ENCODE peak calls at places on chromosomes 5 and 9, in four cellular contexts. J, F, W and S are unnamed samples.

GRCh38 chr5:147822686-147823491 is 8.6 kb downstream of the SPINK1 start:
- DNase-seq in J (peak), F (peak), W (no peak), S (peak)

GRCh38 chr5:150024241-150024984 is 23.9 kb downstream of the HMGXB3 start:
- DNase-seq in J (no peak), F (no peak), W (no peak), S (peak)

GRCh38 chr5:96336351-96336985 is 96.6 kb downstream of the PCSK1 start:
- DNase-seq in J (peak), F (peak), W (peak), S (peak)

GRCh38 chr5:71910741-71911140 is 191.7 kb downstream of the CARTPT start:
- DNase-seq in J (no peak), F (no peak), W (no peak), S (no peak)

GRCh38 chr5:37933586-37933985 is 93.7 kb upstream of the GDNF start:
- DNase-seq in J (no peak), F (no peak), W (no peak), S (no peak)

GRCh38 chr9:85960688-85961093 is 19.7 kb downstream of the NAA35 start:
- DNase-seq in J (no peak), F (peak), W (no peak), S (no peak)

GRCh38 chr5:141914154-141914743 is 9.4 kb upstream of the DELE1 start:
- DNase-seq in J (peak), F (peak), W (no peak), S (peak)

GRCh38 chr9:124600407-124600806 is 93.2 kb upstream of the NR5A1 start:
- DNase-seq in J (no peak), F (no peak), W (no peak), S (no peak)

GRCh38 chr5:139543423-139543991 is 17.6 kb upstream of the UBE2D2 start:
- DNase-seq in J (peak), F (peak), W (peak), S (no peak)

GRCh38 chr5:174612686-174613085 is 111.7 kb upstream of the MSX2 start:
- DNase-seq in J (no peak), F (no peak), W (no peak), S (no peak)

GRCh38 chr5:96492654-96493053 is 59.6 kb upstream of the PCSK1 start:
- DNase-seq in J (no peak), F (no peak), W (no peak), S (no peak)